ENCODE peak calls at places on chromosomes 7 and 10, in eight cellular contexts. One of them, this sample, is unnamed.

GRCh38 chr10:91909178-91909677 is at the start of gene FGFBP3:
- DNase-seq in SK-N-SH: peak; percentile 72
- DNase-seq in Panc1: no peak
- DNase-seq in fibroblast of lung: peak; percentile 63
- DNase-seq in adrenal gland: peak; percentile 32
- DNase-seq in cardiac muscle cell: peak; percentile 91
- DNase-seq in tibial artery: no peak
- DNase-seq in endodermal cell: peak; percentile 83
- DNase-seq in this sample: no peak

GRCh38 chr10:125006921-125007391 is 65.0 kb downstream of the ZRANB1 start:
- DNase-seq in cardiac muscle cell: no peak
- DNase-seq in tibial artery: peak; percentile 70
- DNase-seq in fibroblast of lung: no peak
- DNase-seq in adrenal gland: peak; percentile 26
- DNase-seq in Panc1: no peak
- DNase-seq in endodermal cell: no peak
- DNase-seq in SK-N-SH: peak; percentile 92
- DNase-seq in this sample: peak; percentile 72

GRCh38 chr7:70586822-70587221 is 545.1 kb upstream of the GALNT17 start:
- DNase-seq in SK-N-SH: no peak
- DNase-seq in fibroblast of lung: peak; percentile 48
- DNase-seq in tibial artery: no peak
- DNase-seq in cardiac muscle cell: no peak
- DNase-seq in Panc1: no peak
- DNase-seq in adrenal gland: no peak
- DNase-seq in endodermal cell: no peak
- DNase-seq in this sample: no peak

GRCh38 chr10:122285506-122286444 is 14.7 kb downstream of the BTBD16 start:
- DNase-seq in fibroblast of lung: no peak
- DNase-seq in tibial artery: no peak
- DNase-seq in SK-N-SH: no peak
- DNase-seq in adrenal gland: no peak
- DNase-seq in Panc1: no peak
- DNase-seq in cardiac muscle cell: no peak
- DNase-seq in endodermal cell: no peak
- DNase-seq in this sample: peak; percentile 60

GRCh38 chr10:3548702-3549101 is 236.3 kb downstream of the KLF6 start:
- DNase-seq in SK-N-SH: no peak
- DNase-seq in Panc1: no peak
- DNase-seq in endodermal cell: no peak
- DNase-seq in adrenal gland: no peak
- DNase-seq in cardiac muscle cell: no peak
- DNase-seq in fibroblast of lung: peak; percentile 47
- DNase-seq in tibial artery: no peak
- DNase-seq in this sample: no peak

GRCh38 chr10:79059859-79060379 is 8.8 kb upstream of the ZMIZ1 start:
- DNase-seq in cardiac muscle cell: no peak
- DNase-seq in SK-N-SH: no peak
- DNase-seq in fibroblast of lung: no peak
- DNase-seq in endodermal cell: peak; percentile 38
- DNase-seq in Panc1: no peak
- DNase-seq in adrenal gland: peak; percentile 12
- DNase-seq in tibial artery: peak; percentile 51
- DNase-seq in this sample: peak; percentile 65

GRCh38 chr10:133159950-133160812 is at the start of gene KNDC1:
- DNase-seq in Panc1: no peak
- DNase-seq in cardiac muscle cell: peak; percentile 84
- DNase-seq in tibial artery: peak; percentile 51
- DNase-seq in fibroblast of lung: peak; percentile 23
- DNase-seq in endodermal cell: peak; percentile 81
- DNase-seq in SK-N-SH: peak; percentile 93
- DNase-seq in adrenal gland: peak; percentile 65
- DNase-seq in this sample: no peak

GRCh38 chr7:4607321-4607729 is 74.8 kb upstream of the FOXK1 start:
- DNase-seq in SK-N-SH: peak; percentile 4
- DNase-seq in fibroblast of lung: peak; percentile 23
- DNase-seq in Panc1: no peak
- DNase-seq in adrenal gland: no peak
- DNase-seq in endodermal cell: no peak
- DNase-seq in cardiac muscle cell: no peak
- DNase-seq in tibial artery: peak; percentile 51
- DNase-seq in this sample: no peak

GRCh38 chr10:59709472-59710125 is at the start of gene SLC16A9:
- DNase-seq in Panc1: no peak
- DNase-seq in adrenal gland: peak; percentile 82
- DNase-seq in fibroblast of lung: peak; percentile 59
- DNase-seq in endodermal cell: peak; percentile 89
- DNase-seq in tibial artery: peak; percentile 80
- DNase-seq in SK-N-SH: peak; percentile 93
- DNase-seq in cardiac muscle cell: peak; percentile 75
- DNase-seq in this sample: no peak

GRCh38 chr7:21371371-21371770 is 56.5 kb upstream of the SP4 start:
- DNase-seq in tibial artery: no peak
- DNase-seq in endodermal cell: no peak
- DNase-seq in adrenal gland: no peak
- DNase-seq in SK-N-SH: no peak
- DNase-seq in cardiac muscle cell: peak; percentile 42
- DNase-seq in fibroblast of lung: no peak
- DNase-seq in Panc1: no peak
- DNase-seq in this sample: no peak

DNA sequence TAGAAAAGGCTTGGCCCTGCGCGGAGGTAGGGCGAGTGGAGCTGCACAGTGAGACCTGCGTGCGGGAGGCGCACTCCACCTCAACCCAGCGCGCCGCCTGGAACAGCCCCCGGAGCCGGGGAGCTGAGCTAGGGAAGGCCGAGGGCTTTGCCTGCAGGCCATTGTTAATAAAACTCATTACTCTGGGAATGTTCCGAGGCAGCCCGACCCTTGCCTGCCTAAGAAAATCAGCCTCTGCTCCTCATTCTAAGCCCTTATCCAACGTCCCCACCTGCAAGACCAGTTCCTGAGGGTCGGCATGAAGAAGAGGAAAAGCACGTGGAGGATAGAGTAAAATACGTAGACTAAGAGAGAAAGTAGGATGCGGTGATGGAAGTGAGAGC is 55.3 kb downstream of the C7orf25 start:
- DNase-seq in adrenal gland: no peak
- DNase-seq in Panc1: no peak
- DNase-seq in SK-N-SH: no peak
- DNase-seq in endodermal cell: no peak
- DNase-seq in cardiac muscle cell: no peak
- DNase-seq in tibial artery: no peak
- DNase-seq in fibroblast of lung: no peak
- DNase-seq in this sample: no peak
- H3K4me3 ChIP-seq in adrenal gland: no peak overlapping the region
- H3K4me3 ChIP-seq in Panc1: peak overlapping the region; percentile 47
- H3K4me3 ChIP-seq in SK-N-SH: peak overlapping the region; percentile 57
- H3K4me3 ChIP-seq in endodermal cell: no peak overlapping the region
- H3K4me3 ChIP-seq in cardiac muscle cell: no peak overlapping the region
- H3K4me3 ChIP-seq in tibial artery: peak overlapping the region; percentile 39
- H3K4me3 ChIP-seq in fibroblast of lung: peak overlapping the region; percentile 53
- H3K4me3 ChIP-seq in this sample: peak overlapping the region; percentile 67

GRCh38 chr10:5449227-5449626 is 36.9 kb downstream of the NET1 start:
- DNase-seq in SK-N-SH: no peak
- DNase-seq in cardiac muscle cell: no peak
- DNase-seq in Panc1: no peak
- DNase-seq in fibroblast of lung: no peak
- DNase-seq in endodermal cell: no peak
- DNase-seq in adrenal gland: no peak
- DNase-seq in tibial artery: no peak
- DNase-seq in this sample: no peak

GRCh38 chr10:5449823-5450222 is 37.5 kb downstream of the NET1 start:
- DNase-seq in adrenal gland: no peak
- DNase-seq in endodermal cell: no peak
- DNase-seq in Panc1: no peak
- DNase-seq in SK-N-SH: no peak
- DNase-seq in tibial artery: no peak
- DNase-seq in cardiac muscle cell: no peak
- DNase-seq in fibroblast of lung: peak; percentile 89
- DNase-seq in this sample: no peak

GRCh38 chr10:5448333-5449048 is 36.1 kb downstream of the NET1 start:
- DNase-seq in fibroblast of lung: no peak
- DNase-seq in cardiac muscle cell: no peak
- DNase-seq in endodermal cell: no peak
- DNase-seq in Panc1: no peak
- DNase-seq in SK-N-SH: no peak
- DNase-seq in adrenal gland: no peak
- DNase-seq in tibial artery: no peak
- DNase-seq in this sample: no peak

GRCh38 chr10:5453749-5454489 is 41.6 kb downstream of the NET1 start:
- DNase-seq in tibial artery: no peak
- DNase-seq in endodermal cell: no peak
- DNase-seq in fibroblast of lung: no peak
- DNase-seq in cardiac muscle cell: no peak
- DNase-seq in adrenal gland: no peak
- DNase-seq in Panc1: no peak
- DNase-seq in SK-N-SH: no peak
- DNase-seq in this sample: no peak

DNA sequence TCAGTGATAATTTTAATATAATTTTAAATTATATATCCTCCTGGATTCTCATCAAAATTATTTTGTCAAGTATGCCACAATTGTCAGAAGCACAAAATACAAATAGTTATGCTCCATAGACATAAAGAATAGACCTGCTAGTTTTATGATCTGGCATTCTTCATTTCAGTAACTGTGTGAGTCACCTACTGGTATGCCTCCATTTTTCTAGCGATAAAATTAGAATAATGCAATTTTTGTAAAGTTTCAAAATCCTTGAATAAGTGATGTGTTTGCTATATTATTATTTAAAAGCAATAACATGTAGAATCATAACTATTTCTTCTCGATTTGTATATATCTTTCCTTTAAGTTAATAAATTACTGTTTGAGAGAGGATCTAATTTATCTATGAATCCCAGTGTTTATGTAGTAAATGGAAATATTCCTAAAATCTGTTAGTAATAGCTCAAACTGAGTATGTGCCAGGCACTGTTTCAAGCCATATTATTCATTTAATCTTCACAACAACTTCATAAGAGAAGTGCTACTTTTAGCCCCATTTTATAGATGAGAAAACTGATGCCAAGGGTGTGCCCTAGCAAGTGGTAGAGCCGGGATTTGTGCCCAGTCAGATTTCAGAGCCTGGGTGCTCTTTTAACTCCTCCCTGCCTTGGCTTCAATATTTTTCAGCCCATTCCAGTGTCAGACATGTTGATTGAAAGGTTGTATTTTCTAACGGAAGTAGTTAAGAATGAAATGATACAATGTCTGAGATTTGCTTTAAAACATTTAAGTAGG is 38.4 kb downstream of the NET1 start:
- DNase-seq in endodermal cell: no peak
- DNase-seq in fibroblast of lung: no peak
- DNase-seq in cardiac muscle cell: no peak
- DNase-seq in Panc1: no peak
- DNase-seq in SK-N-SH: no peak
- DNase-seq in tibial artery: no peak
- DNase-seq in adrenal gland: no peak
- DNase-seq in this sample: no peak
- H3K4me3 ChIP-seq in endodermal cell: no peak overlapping the region
- H3K4me3 ChIP-seq in fibroblast of lung: no peak overlapping the region
- H3K4me3 ChIP-seq in cardiac muscle cell: no peak overlapping the region
- H3K4me3 ChIP-seq in Panc1: no peak overlapping the region
- H3K4me3 ChIP-seq in SK-N-SH: no peak overlapping the region
- H3K4me3 ChIP-seq in tibial artery: peak overlapping the region; percentile 66
- H3K4me3 ChIP-seq in adrenal gland: no peak overlapping the region
- H3K4me3 ChIP-seq in this sample: peak overlapping the region; percentile 73

DNA sequence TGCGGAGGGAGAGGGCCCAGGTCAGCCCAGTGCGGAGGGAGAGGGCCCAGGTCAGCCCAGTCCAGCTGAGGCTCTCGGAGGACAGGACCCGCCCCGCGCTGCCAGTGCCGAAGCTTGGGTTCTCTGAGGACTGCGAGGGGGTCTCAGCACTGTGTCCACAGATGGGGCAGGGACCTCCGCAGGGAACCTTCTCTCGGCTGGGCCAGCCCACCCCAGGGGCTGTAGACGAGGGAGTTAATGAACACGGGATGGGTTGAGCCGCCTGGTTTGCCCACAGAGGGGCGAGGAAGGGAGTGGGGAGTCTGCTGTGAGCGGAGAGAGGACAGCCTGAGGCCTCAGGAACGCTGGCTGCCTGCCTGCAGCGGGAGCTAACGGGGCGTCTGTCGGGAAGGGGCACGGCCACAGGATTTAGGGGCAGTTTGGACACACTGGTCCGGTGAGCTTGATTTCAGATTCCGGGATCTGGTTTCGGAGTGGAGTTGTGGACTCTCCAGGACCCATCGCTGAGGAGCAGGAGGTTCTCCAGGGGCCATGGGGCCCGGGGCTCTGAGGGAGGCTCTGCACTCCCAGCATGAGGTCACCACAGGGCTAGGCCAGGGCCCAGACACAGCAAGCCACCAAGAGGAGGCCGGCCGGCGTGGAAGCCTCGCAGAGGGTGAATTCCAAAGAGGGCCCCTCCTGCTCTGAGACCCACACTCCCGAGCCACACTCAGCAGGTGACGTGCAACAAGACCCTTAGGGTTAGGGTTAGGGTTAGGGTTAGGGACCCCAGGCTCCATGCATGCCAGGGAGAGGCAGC is 19.1 kb upstream of the FAM20C start:
- DNase-seq in Panc1: no peak
- DNase-seq in tibial artery: no peak
- DNase-seq in cardiac muscle cell: no peak
- DNase-seq in adrenal gland: no peak
- DNase-seq in SK-N-SH: no peak
- DNase-seq in endodermal cell: no peak
- DNase-seq in fibroblast of lung: no peak
- DNase-seq in this sample: no peak
- H3K4me3 ChIP-seq in Panc1: no peak overlapping the region
- H3K4me3 ChIP-seq in tibial artery: no peak overlapping the region
- H3K4me3 ChIP-seq in cardiac muscle cell: no peak overlapping the region
- H3K4me3 ChIP-seq in adrenal gland: no peak overlapping the region
- H3K4me3 ChIP-seq in SK-N-SH: no peak overlapping the region
- H3K4me3 ChIP-seq in endodermal cell: no peak overlapping the region
- H3K4me3 ChIP-seq in fibroblast of lung: no peak overlapping the region
- H3K4me3 ChIP-seq in this sample: no peak overlapping the region

DNA sequence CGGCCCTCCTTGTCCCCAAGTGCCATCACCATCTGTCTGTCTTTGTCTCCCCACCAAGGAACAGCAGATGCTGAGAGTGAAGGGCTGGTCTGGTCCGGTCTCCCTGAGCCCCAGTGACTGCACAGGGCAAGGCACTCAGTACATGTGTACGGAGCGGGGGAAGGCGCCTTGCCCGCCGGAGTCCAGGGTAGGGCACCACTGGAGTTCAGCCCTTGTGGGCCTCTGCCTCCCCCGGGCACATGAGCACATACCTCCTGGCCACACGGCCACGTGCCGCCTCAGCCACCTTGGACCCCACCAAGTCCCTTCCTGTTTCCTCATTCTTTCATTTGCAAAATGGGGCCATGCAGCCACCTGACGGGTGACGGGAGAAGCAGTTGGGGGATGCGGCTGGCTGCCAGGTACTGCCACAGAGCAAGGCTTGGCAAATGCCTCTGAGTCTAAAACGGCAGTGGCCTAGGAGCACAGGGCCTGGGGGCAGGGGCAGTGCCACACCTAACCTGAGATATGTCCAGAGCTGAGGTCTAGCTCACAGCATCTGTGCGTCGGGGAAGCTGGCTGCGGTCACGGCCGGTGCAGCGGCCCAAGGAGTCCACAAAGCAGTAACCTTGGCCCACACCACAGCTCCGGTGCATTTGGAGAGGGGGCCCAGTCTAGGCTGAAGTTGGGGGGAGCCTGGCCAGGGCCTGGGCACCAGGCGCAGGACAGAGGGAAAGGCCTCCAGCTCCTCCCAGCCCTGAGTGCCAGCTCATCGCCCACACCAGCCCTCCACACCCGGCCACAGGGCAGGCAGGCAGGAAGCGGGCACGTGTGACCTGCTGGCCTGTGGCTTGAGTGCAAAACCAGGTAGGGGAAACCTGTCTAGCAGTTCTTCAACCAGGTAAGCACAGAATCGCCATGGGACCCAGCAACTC is 5.2 kb downstream of the ADAP1 start:
- DNase-seq in Panc1: no peak
- DNase-seq in cardiac muscle cell: no peak
- DNase-seq in fibroblast of lung: no peak
- DNase-seq in adrenal gland: no peak
- DNase-seq in endodermal cell: peak; percentile 44
- DNase-seq in tibial artery: peak; percentile 48
- DNase-seq in SK-N-SH: peak; percentile 29
- DNase-seq in this sample: no peak
- H3K4me3 ChIP-seq in Panc1: no peak overlapping the region
- H3K4me3 ChIP-seq in cardiac muscle cell: no peak overlapping the region
- H3K4me3 ChIP-seq in fibroblast of lung: no peak overlapping the region
- H3K4me3 ChIP-seq in adrenal gland: no peak overlapping the region
- H3K4me3 ChIP-seq in endodermal cell: no peak overlapping the region
- H3K4me3 ChIP-seq in tibial artery: no peak overlapping the region
- H3K4me3 ChIP-seq in SK-N-SH: no peak overlapping the region
- H3K4me3 ChIP-seq in this sample: no peak overlapping the region

This sample was measured in coronary artery.